ENCODE peak calls at places on chromosomes 7 and 10, in ten cellular contexts. Y is heart right ventricle, S is cortex of kidney, U is mucosa of gallbladder, M is T1000, C is GM19239, A is H9, X is T47D, Z is ELR, H is kidney. Q is an unnamed sample.

GRCh38 chr10:96017227-96017687 is 26.1 kb upstream of the CCNJ start:
- DNase-seq in Y (no peak), H (no peak), S (no peak), U (peak), Z (peak), M (peak), X (peak), A (peak), C (peak), Q (peak)

GRCh38 chr7:138584283-138584682 is 116.9 kb downstream of the SVOPL start:
- DNase-seq in M (no peak), X (no peak), Z (no peak), H (no peak), A (no peak), U (no peak), Y (no peak), S (no peak), C (no peak), Q (no peak)

GRCh38 chr10:1227505-1228402 is 171.6 kb downstream of the WDR37 start:
- DNase-seq in M (no peak), Z (no peak), S (no peak), Y (no peak), A (no peak), C (no peak), U (no peak), H (no peak), X (no peak), Q (no peak)

GRCh38 chr10:100359030-100359432 is 12.0 kb downstream of the SCD start:
- DNase-seq in C (no peak), M (no peak), S (no peak), H (no peak), X (no peak), A (no peak), U (no peak), Z (no peak), Y (no peak), Q (no peak)

GRCh38 chr7:129271500-129272355 is 46.9 kb downstream of the AHCYL2 start:
- DNase-seq in X (no peak), C (peak), Y (no peak), S (no peak), Z (peak), M (peak), H (no peak), A (peak), U (peak), Q (peak)

GRCh38 chr10:112295853-112296830 is 12.9 kb downstream of the TECTB start:
- DNase-seq in S (no peak), U (no peak), H (no peak), Y (peak), X (no peak), Z (peak), C (no peak), A (no peak), M (no peak), Q (no peak)

GRCh38 chr7:121582258-121582657 is 186.2 kb upstream of the FAM3C start:
- DNase-seq in U (no peak), S (no peak), C (no peak), X (peak), Y (no peak), M (no peak), Z (no peak), A (no peak), H (no peak), Q (no peak)

GRCh38 chr7:13312327-13312726 is 624.9 kb downstream of the ARL4A start:
- DNase-seq in A (no peak), U (no peak), M (no peak), H (no peak), X (no peak), Z (peak), Y (no peak), S (no peak), C (no peak), Q (peak)

GRCh38 chr7:116138202-116138801 is 72.0 kb upstream of the TES start:
- DNase-seq in X (no peak), H (no peak), U (no peak), M (no peak), C (peak), A (no peak), Y (no peak), Z (peak), S (no peak), Q (peak)

GRCh38 chr10:94066411-94066810 is 72.7 kb downstream of the PLCE1 start:
- DNase-seq in A (peak), Y (no peak), U (no peak), Z (peak), S (no peak), H (no peak), M (no peak), C (no peak), X (no peak), Q (no peak)

GRCh38 chr10:28179490-28180099 is 123.3 kb downstream of the MPP7 start:
- DNase-seq in A (no peak), C (peak), S (no peak), Y (no peak), X (peak), U (peak), M (no peak), H (no peak), Z (peak), Q (peak)

GRCh38 chr10:22617516-22617915 is 96.9 kb downstream of the PIP4K2A start:
- DNase-seq in U (no peak), Z (no peak), S (no peak), C (no peak), H (no peak), A (no peak), M (no peak), Y (no peak), X (no peak), Q (peak)

GRCh38 chr7:8111282-8111681 is 142.7 kb downstream of the GLCCI1 start:
- DNase-seq in H (no peak), X (no peak), S (no peak), A (peak), Z (no peak), Y (no peak), M (no peak), C (no peak), U (no peak), Q (no peak)

GRCh38 chr7:28078036-28078901 is 102.3 kb downstream of the JAZF1 start:
- DNase-seq in M (no peak), X (peak), A (no peak), S (no peak), H (no peak), Y (peak), Z (peak), U (peak), C (peak), Q (peak)

GRCh38 chr10:23172846-23173548 is 19.1 kb upstream of the PTF1A start:
- DNase-seq in H (no peak), X (no peak), S (no peak), M (no peak), U (no peak), Y (no peak), C (no peak), A (peak), Z (no peak), Q (no peak)

GRCh38 chr7:153524070-153524601 is 528.1 kb upstream of the DPP6 start:
- DNase-seq in Z (no peak), X (no peak), A (peak), Y (peak), U (no peak), H (no peak), M (no peak), C (no peak), S (no peak), Q (no peak)

GRCh38 chr10:119166111-119166500 is 592 bp upstream of the SFXN4 start:
- DNase-seq in M (no peak), A (no peak), Y (no peak), U (no peak), X (no peak), H (no peak), S (no peak), Z (no peak), C (no peak), Q (no peak)

GRCh38 chr7:151381083-151381332 is 28.8 kb downstream of the WDR86 start:
- DNase-seq in U (no peak), C (no peak), A (no peak), Y (no peak), X (no peak), S (no peak), H (no peak), Z (no peak), M (no peak), Q (no peak)

GRCh38 chr7:134212576-134213546 is 85.7 kb downstream of the LRGUK start:
- DNase-seq in A (no peak), S (no peak), Y (no peak), Z (peak), U (no peak), X (no peak), C (no peak), H (no peak), M (peak), Q (no peak)

GRCh38 chr7:36119005-36119711 is 33.9 kb upstream of the EEPD1 start:
- DNase-seq in Z (peak), A (no peak), S (no peak), M (peak), Y (no peak), C (no peak), H (no peak), U (peak), X (no peak), Q (no peak)

GRCh38 chr7:99953649-99954048 is 22.2 kb downstream of the AZGP1 start:
- DNase-seq in M (no peak), H (no peak), Y (no peak), X (no peak), U (no peak), A (no peak), S (no peak), C (no peak), Z (no peak), Q (no peak)